ENCODE peak calls at places on chromosome 11, in four cellular contexts. Y is H1, J is trophoblast cell, Z is mesenchymal stem cell. A is an unnamed sample.

GRCh38 chr11:96122601-96123044 is 198.7 kb upstream of the MTMR2 start:
- DNase-seq in Y (no peak), J (peak; percentile 71), Z (no peak), A (no peak)

GRCh38 chr11:73972187-73972586 is 10.5 kb downstream of the UCP2 start:
- DNase-seq in Y (no peak), J (no peak), Z (no peak), A (no peak)

GRCh38 chr11:66883021-66883968 is 26.4 kb downstream of the LRFN4 start:
- DNase-seq in Y (peak; percentile 97), J (peak; percentile 27), Z (peak; percentile 52), A (peak; percentile 54)

GRCh38 chr11:134644489-134645456 is 232.7 kb upstream of the B3GAT1 start:
- DNase-seq in Y (peak; percentile 51), J (no peak), Z (no peak), A (no peak)

GRCh38 chr11:134008593-134008992 is 51.8 kb upstream of the IGSF9B start:
- DNase-seq in Y (no peak), J (no peak), Z (no peak), A (no peak)

GRCh38 chr11:106999203-106999602 is 19.1 kb downstream of the GUCY1A2 start:
- DNase-seq in Y (no peak), J (no peak), Z (no peak), A (no peak)

GRCh38 chr11:27058456-27058855 is 17.8 kb downstream of the BBOX1 start:
- DNase-seq in Y (no peak), J (peak; percentile 38), Z (no peak), A (no peak)

GRCh38 chr11:17580271-17580670 is 33.2 kb downstream of the OTOG start:
- DNase-seq in Y (peak; percentile 29), J (no peak), Z (no peak), A (no peak)

GRCh38 chr11:25566298-25567200 is 765.4 kb upstream of the ANO3 start:
- DNase-seq in Y (no peak), J (no peak), Z (peak; percentile 3), A (no peak)

GRCh38 chr11:121958978-121959340 is 157.1 kb downstream of the BLID start:
- DNase-seq in Y (no peak), J (no peak), Z (no peak), A (no peak)

GRCh38 chr11:112555491-112556364 is 295.1 kb upstream of the PLET1 start:
- DNase-seq in Y (peak; percentile 94), J (peak; percentile 59), Z (peak; percentile 30), A (peak; percentile 54)

GRCh38 chr11:65493367-65494176 is 5.3 kb upstream of the MALAT1 start:
- DNase-seq in Y (no peak), J (peak; percentile 97), Z (peak; percentile 96), A (no peak)

GRCh38 chr11:79076526-79077115 is 364.2 kb downstream of the TENM4 start:
- DNase-seq in Y (no peak), J (no peak), Z (peak; percentile 46), A (no peak)

GRCh38 chr11:2214527-2215229 is 43.1 kb upstream of the TH start:
- DNase-seq in Y (no peak), J (no peak), Z (no peak), A (no peak)

GRCh38 chr11:114774599-114775365 is 96.5 kb downstream of the NXPE2 start:
- DNase-seq in Y (peak; percentile 86), J (peak; percentile 23), Z (peak; percentile 49), A (peak; percentile 87)

GRCh38 chr11:18105086-18105801 is 638 bp downstream of the SAAL1 start:
- DNase-seq in Y (no peak), J (no peak), Z (peak; percentile 15), A (no peak)

GRCh38 chr11:68927280-68928107 is 23.8 kb downstream of the IGHMBP2 start:
- DNase-seq in Y (no peak), J (no peak), Z (no peak), A (no peak)

GRCh38 chr11:129237456-129237855 is 45.3 kb upstream of the ARHGAP32 start:
- DNase-seq in Y (no peak), J (peak; percentile 22), Z (no peak), A (no peak)

GRCh38 chr11:1476946-1477736 is 9.4 kb downstream of the MOB2 start:
- DNase-seq in Y (no peak), J (no peak), Z (no peak), A (no peak)

GRCh38 chr11:17989306-17989705 is 23.5 kb downstream of the SERGEF start:
- DNase-seq in Y (no peak), J (peak; percentile 22), Z (no peak), A (no peak)

GRCh38 chr11:130189492-130190210 is 30.1 kb downstream of the ST14 start:
- DNase-seq in Y (no peak), J (no peak), Z (no peak), A (no peak)

GRCh38 chr11:22920939-22921565 is 60.8 kb upstream of the CCDC179 start:
- DNase-seq in Y (no peak), J (peak; percentile 1), Z (peak; percentile 69), A (peak; percentile 26)

GRCh38 chr11:62830904-62831519 is 839 bp downstream of the STX5 start:
- DNase-seq in Y (no peak), J (no peak), Z (no peak), A (no peak)

GRCh38 chr11:72719144-72719543 is 33.1 kb downstream of the ARAP1 start:
- DNase-seq in Y (no peak), J (no peak), Z (peak; percentile 70), A (no peak)

GRCh38 chr11:43574949-43575915 is 105.3 kb upstream of the HSD17B12 start:
- DNase-seq in Y (peak; percentile 69), J (no peak), Z (peak; percentile 70), A (no peak)
- H3K4me3 ChIP-seq in Y (peak overlapping the region; percentile 57), J (no peak overlapping the region), Z (peak overlapping the region; percentile 74), A (peak overlapping the region; percentile 34)

GRCh38 chr11:75429641-75429901 is 3.4 kb downstream of the KLHL35 start:
- DNase-seq in Y (no peak), J (no peak), Z (no peak), A (no peak)
- H2BK12ac ChIP-seq in Y (no peak overlapping the region), J (no peak overlapping the region), Z (no peak overlapping the region), A (no peak overlapping the region)

GRCh38 chr11:10451399-10452116 is 3.5 kb upstream of the AMPD3 start:
- DNase-seq in Y (no peak), J (no peak), Z (no peak), A (no peak)
- H3K4me3 ChIP-seq in Y (peak overlapping the region; percentile 64), J (no peak overlapping the region), Z (peak overlapping the region; percentile 72), A (peak overlapping the region; percentile 32)

DNA sequence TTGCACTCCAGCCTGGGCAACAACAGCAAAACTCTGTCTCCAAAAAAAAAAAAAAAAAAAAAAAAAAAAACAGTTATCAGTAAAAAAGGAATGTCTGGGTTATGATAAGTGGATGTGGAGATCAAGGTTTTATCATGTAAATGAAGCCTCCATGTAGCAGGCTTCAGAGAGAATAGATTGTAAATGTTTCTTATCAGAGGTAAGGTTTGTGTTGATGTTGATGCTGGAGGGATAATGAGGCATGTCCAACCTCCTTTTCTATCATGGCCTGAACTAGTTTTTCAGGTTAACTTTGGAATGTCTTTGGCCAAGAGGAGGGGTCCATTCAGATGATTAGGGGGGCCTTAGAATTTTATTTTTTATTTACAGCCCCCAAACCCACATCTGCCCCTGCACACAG is 35.4 kb upstream of the TREH start:
- DNase-seq in Y (no peak), J (no peak), Z (no peak), A (no peak)
- H2BK12ac ChIP-seq in Y (peak overlapping the region; percentile 98), J (no peak overlapping the region), Z (no peak overlapping the region), A (no peak overlapping the region)

GRCh38 chr11:64100345-64100744 is 64.6 kb downstream of the FLRT1 start:
- DNase-seq in Y (no peak), J (no peak), Z (no peak), A (no peak)

GRCh38 chr11:64096835-64097234 is 61.1 kb downstream of the FLRT1 start:
- DNase-seq in Y (no peak), J (no peak), Z (no peak), A (no peak)

GRCh38 chr11:64099436-64099835 is 63.7 kb downstream of the FLRT1 start:
- DNase-seq in Y (no peak), J (no peak), Z (no peak), A (no peak)

GRCh38 chr11:64097468-64098317 is 62.0 kb downstream of the FLRT1 start:
- DNase-seq in Y (no peak), J (no peak), Z (no peak), A (no peak)

GRCh38 chr11:64098318-64098831 is 62.6 kb downstream of the FLRT1 start:
- DNase-seq in Y (no peak), J (no peak), Z (no peak), A (no peak)
- H3K4me3 ChIP-seq in Y (no peak overlapping the region), J (no peak overlapping the region), Z (no peak overlapping the region), A (no peak overlapping the region)

DNA sequence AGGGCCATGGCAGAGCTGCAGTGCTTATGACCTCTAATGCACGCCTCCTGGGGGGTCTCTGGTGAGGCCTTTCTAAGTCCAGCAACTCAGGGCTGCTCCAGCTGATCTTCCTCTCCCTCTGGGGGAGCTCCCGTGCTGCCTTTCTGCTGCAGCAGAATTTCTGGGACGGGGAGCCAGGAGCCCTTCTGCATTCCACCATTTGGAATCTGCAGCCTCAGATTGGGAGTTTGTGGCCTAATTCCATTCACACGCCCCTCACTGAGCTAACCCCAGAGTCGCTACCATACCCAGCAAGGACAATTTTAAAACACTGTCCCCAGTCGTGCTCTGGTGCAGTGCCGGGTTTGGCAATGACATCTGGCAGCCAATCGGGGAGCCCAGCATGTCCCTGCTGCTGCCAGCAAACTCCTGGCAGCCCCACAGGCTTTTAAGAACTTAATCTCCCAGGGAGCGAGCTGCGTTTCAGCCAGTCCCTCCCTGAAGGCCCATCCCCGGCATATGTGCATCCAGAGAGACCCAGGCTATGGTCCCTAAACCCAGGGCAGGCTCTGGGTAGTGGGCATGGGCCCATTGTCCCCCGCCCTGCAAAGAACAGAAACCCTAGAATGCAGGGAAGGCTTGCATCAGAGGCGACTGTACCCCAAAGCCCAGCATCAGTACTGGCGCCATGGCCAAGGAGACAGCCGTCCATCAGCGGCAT is 4.7 kb downstream of the SHANK2 start:
- DNase-seq in Y (no peak), J (no peak), Z (peak; percentile 26), A (no peak)
- H2BK12ac ChIP-seq in Y (peak overlapping the region; percentile 99), J (peak overlapping the region; percentile 79), Z (no peak overlapping the region), A (no peak overlapping the region)

GRCh38 chr11:19680824-19681368 is 31.7 kb upstream of the NAV2 start:
- DNase-seq in Y (no peak), J (no peak), Z (no peak), A (no peak)
- H3K4me3 ChIP-seq in Y (no peak overlapping the region), J (no peak overlapping the region), Z (peak overlapping the region; percentile 6), A (no peak overlapping the region)

DNA sequence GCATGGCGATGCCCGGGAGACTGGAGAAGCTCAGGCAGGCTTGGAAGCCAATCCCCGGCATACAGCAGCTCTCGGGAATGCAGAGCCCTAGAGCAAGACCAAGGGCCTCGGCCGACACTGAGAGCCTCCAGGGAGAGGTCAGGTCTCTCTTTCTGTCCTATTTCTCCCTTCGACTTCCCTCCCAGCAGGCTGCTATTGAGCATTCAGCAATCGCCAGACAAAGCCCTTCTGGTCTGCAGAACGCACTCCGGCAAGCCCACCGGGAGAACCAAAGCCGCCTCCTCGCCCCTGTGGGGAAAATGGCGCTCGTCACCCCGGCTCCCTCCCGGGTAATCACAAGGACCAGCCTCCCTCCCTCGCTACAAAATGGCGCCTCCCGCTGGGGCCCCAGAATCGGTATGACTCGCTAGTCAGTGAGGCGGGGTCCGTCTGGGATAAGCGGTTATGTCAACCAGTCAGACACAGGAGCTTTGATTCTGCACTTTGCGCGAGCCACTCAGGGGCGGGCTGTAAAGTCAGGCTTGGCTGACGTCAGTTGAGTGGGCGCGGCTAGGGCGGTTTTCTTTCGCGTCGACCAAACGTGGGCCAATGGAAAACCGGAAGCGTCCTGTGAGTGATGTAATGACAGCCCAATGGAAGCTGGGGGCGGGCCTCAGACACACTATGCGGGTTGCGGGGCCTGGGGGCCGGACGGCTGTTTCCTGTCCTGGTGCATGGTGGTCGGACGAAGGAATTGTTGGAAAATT is at the start of gene ZNF143:
- DNase-seq in Y (peak; percentile 100), J (peak; percentile 100), Z (peak; percentile 100), A (peak; percentile 100)
- H2BK12ac ChIP-seq in Y (peak within 1 kb of the TSS; percentile 35), J (no peak within 1 kb of the TSS), Z (no peak within 1 kb of the TSS), A (no peak within 1 kb of the TSS)